ENCODE peak calls at places on chromosomes 16 and 17, in six cellular contexts. C is nucleus accumbens; X is globus pallidus; O is HCT116; U is fibroblast of villous mesenchyme; A is stimulated activated CD4-positive, alpha-beta T cell treated with anti-CD3 and anti-CD28 coated beads, Interleukin-12 subunit alpha, Interleukin-12 subunit beta, amount 100 ng/mL, for 4 hours. Y is an unnamed sample.

GRCh38 chr17:64635647-64636305 is 26.3 kb downstream of the SMURF2 start:
- DNase-seq in C (no peak), X (no peak), O (no peak), U (peak), A (no peak), Y (no peak)

GRCh38 chr16:2426941-2427361 is 2.3 kb upstream of the CCNF start:
- DNase-seq in C (no peak), X (no peak), O (no peak), U (no peak), A (no peak), Y (no peak)

GRCh38 chr17:62163847-62164246 is 98.8 kb upstream of the MED13 start:
- DNase-seq in C (no peak), X (no peak), O (peak), U (no peak), A (no peak), Y (no peak)

GRCh38 chr16:52805559-52806168 is 247.0 kb downstream of the CHD9NB start:
- DNase-seq in C (no peak), X (no peak), O (no peak), U (no peak), A (no peak), Y (no peak)

GRCh38 chr16:85029413-85029794 is 1.8 kb downstream of the KIAA0513 start:
- DNase-seq in C (no peak), X (no peak), O (no peak), U (peak), A (peak), Y (no peak)

GRCh38 chr17:71699907-71700306 is 420.9 kb upstream of the SOX9 start:
- DNase-seq in C (no peak), X (no peak), O (no peak), U (no peak), A (no peak), Y (no peak)

GRCh38 chr17:20010099-20010863 is 1.1 kb downstream of the SPECC1 start:
- DNase-seq in C (peak), X (peak), O (peak), U (peak), A (no peak), Y (peak)

GRCh38 chr17:17950347-17950746 is 21.9 kb downstream of the TOM1L2 start:
- DNase-seq in C (no peak), X (no peak), O (no peak), U (no peak), A (no peak), Y (no peak)

GRCh38 chr17:76345377-76345945 is 8.3 kb downstream of the PRPSAP1 start:
- DNase-seq in C (no peak), X (no peak), O (no peak), U (no peak), A (no peak), Y (no peak)

GRCh38 chr16:14565688-14566025 is 64.4 kb downstream of the PARN start:
- DNase-seq in C (no peak), X (no peak), O (no peak), U (no peak), A (no peak), Y (no peak)

GRCh38 chr17:16215002-16215272 is 397 bp downstream of the NCOR1 start:
- DNase-seq in C (peak), X (no peak), O (no peak), U (peak), A (peak), Y (peak)

GRCh38 chr16:69724981-69725479 is 1.3 kb downstream of the NQO1 start:
- DNase-seq in C (no peak), X (no peak), O (no peak), U (peak), A (no peak), Y (no peak)

GRCh38 chr17:29640981-29641642 is 18.4 kb upstream of the CORO6 start:
- DNase-seq in C (no peak), X (no peak), O (no peak), U (no peak), A (no peak), Y (no peak)

GRCh38 chr16:73058221-73058615 is 10.3 kb upstream of the ZFHX3 start:
- DNase-seq in C (no peak), X (no peak), O (no peak), U (no peak), A (no peak), Y (no peak)

GRCh38 chr17:65557349-65558310 is 3.8 kb downstream of the AXIN2 start:
- DNase-seq in C (no peak), X (no peak), O (peak), U (no peak), A (no peak), Y (peak)

GRCh38 chr16:56869513-56870270 is 4.7 kb downstream of the SLC12A3 start:
- DNase-seq in C (no peak), X (no peak), O (peak), U (no peak), A (no peak), Y (peak)

GRCh38 chr17:45050680-45051059 is 762 bp downstream of the DCAKD start:
- DNase-seq in C (no peak), X (no peak), O (no peak), U (peak), A (peak), Y (peak)

GRCh38 chr16:21060027-21060510 is 90.6 kb downstream of the DNAH3 start:
- DNase-seq in C (no peak), X (no peak), O (no peak), U (no peak), A (no peak), Y (no peak)

GRCh38 chr17:4199818-4200402 is 56.9 kb downstream of the CYB5D2 start:
- DNase-seq in C (no peak), X (no peak), O (peak), U (peak), A (peak), Y (peak)

Y was measured in A549.